ENCODE peak calls at places on chromosomes 1 and 21, in six cellular contexts. One of them, this sample, is unnamed.

GRCh38 chr1:30645807-30646206 is 77.6 kb downstream of the MATN1 start:
- DNase-seq in T follicular helper cell: no peak
- DNase-seq in GM04504: peak; percentile 32
- DNase-seq in IMR-90: peak; percentile 57
- DNase-seq in hippocampal formation: no peak
- DNase-seq in NCI-H1092: no peak
- DNase-seq in this sample: no peak

GRCh38 chr1:227166559-227166958 is 151.7 kb downstream of the CDC42BPA start:
- DNase-seq in T follicular helper cell: no peak
- DNase-seq in GM04504: no peak
- DNase-seq in IMR-90: no peak
- DNase-seq in hippocampal formation: no peak
- DNase-seq in NCI-H1092: no peak
- DNase-seq in this sample: no peak

GRCh38 chr1:205766570-205766969 is 8.7 kb downstream of the RAB29 start:
- DNase-seq in T follicular helper cell: no peak
- DNase-seq in GM04504: no peak
- DNase-seq in IMR-90: no peak
- DNase-seq in hippocampal formation: no peak
- DNase-seq in NCI-H1092: no peak
- DNase-seq in this sample: no peak

GRCh38 chr1:156089704-156090103 is 7.4 kb upstream of the MEX3A start:
- DNase-seq in T follicular helper cell: no peak
- DNase-seq in GM04504: no peak
- DNase-seq in IMR-90: no peak
- DNase-seq in hippocampal formation: no peak
- DNase-seq in NCI-H1092: no peak
- DNase-seq in this sample: no peak

GRCh38 chr1:110474444-110474843 is 23.5 kb downstream of the PROK1 start:
- DNase-seq in T follicular helper cell: no peak
- DNase-seq in GM04504: no peak
- DNase-seq in IMR-90: no peak
- DNase-seq in hippocampal formation: no peak
- DNase-seq in NCI-H1092: no peak
- DNase-seq in this sample: no peak

GRCh38 chr1:36625253-36625958 is 142.7 kb upstream of the CSF3R start:
- DNase-seq in T follicular helper cell: no peak
- DNase-seq in GM04504: no peak
- DNase-seq in IMR-90: no peak
- DNase-seq in hippocampal formation: no peak
- DNase-seq in NCI-H1092: no peak
- DNase-seq in this sample: no peak

GRCh38 chr1:38671221-38671620 is 188.4 kb downstream of the RRAGC start:
- DNase-seq in T follicular helper cell: no peak
- DNase-seq in GM04504: no peak
- DNase-seq in IMR-90: no peak
- DNase-seq in hippocampal formation: no peak
- DNase-seq in NCI-H1092: no peak
- DNase-seq in this sample: peak; percentile 13

GRCh38 chr1:88878731-88879130 is 12.6 kb downstream of the GTF2B start:
- DNase-seq in T follicular helper cell: no peak
- DNase-seq in GM04504: no peak
- DNase-seq in IMR-90: peak; percentile 31
- DNase-seq in hippocampal formation: no peak
- DNase-seq in NCI-H1092: no peak
- DNase-seq in this sample: no peak

GRCh38 chr1:234887026-234887910 is 241.4 kb downstream of the TOMM20 start:
- DNase-seq in T follicular helper cell: no peak
- DNase-seq in GM04504: peak; percentile 50
- DNase-seq in IMR-90: peak; percentile 36
- DNase-seq in hippocampal formation: no peak
- DNase-seq in NCI-H1092: no peak
- DNase-seq in this sample: no peak

GRCh38 chr1:236143104-236143948 is 987 bp downstream of the GPR137B start:
- DNase-seq in T follicular helper cell: no peak
- DNase-seq in GM04504: peak; percentile 42
- DNase-seq in IMR-90: peak; percentile 72
- DNase-seq in hippocampal formation: peak; percentile 27
- DNase-seq in NCI-H1092: no peak
- DNase-seq in this sample: no peak

GRCh38 chr1:241413974-241414373 is 57.0 kb upstream of the RGS7 start:
- DNase-seq in T follicular helper cell: no peak
- DNase-seq in GM04504: no peak
- DNase-seq in IMR-90: no peak
- DNase-seq in hippocampal formation: no peak
- DNase-seq in NCI-H1092: no peak
- DNase-seq in this sample: no peak

GRCh38 chr1:176073524-176074157 is 133.4 kb downstream of the COP1 start:
- DNase-seq in T follicular helper cell: no peak
- DNase-seq in GM04504: peak; percentile 43
- DNase-seq in IMR-90: peak; percentile 72
- DNase-seq in hippocampal formation: peak; percentile 73
- DNase-seq in NCI-H1092: peak; percentile 68
- DNase-seq in this sample: peak; percentile 20

GRCh38 chr1:117059334-117059677 is 820 bp upstream of the TTF2 start:
- DNase-seq in T follicular helper cell: peak; percentile 45
- DNase-seq in GM04504: no peak
- DNase-seq in IMR-90: no peak
- DNase-seq in hippocampal formation: no peak
- DNase-seq in NCI-H1092: peak; percentile 57
- DNase-seq in this sample: peak; percentile 73

GRCh38 chr1:225882008-225882698 is at the start of gene TMEM63A:
- DNase-seq in T follicular helper cell: peak; percentile 84
- DNase-seq in GM04504: peak; percentile 58
- DNase-seq in IMR-90: peak; percentile 76
- DNase-seq in hippocampal formation: peak; percentile 66
- DNase-seq in NCI-H1092: no peak
- DNase-seq in this sample: no peak

GRCh38 chr1:241482761-241483250 is 36.7 kb downstream of the FH start:
- DNase-seq in T follicular helper cell: no peak
- DNase-seq in GM04504: peak; percentile 70
- DNase-seq in IMR-90: peak; percentile 75
- DNase-seq in hippocampal formation: no peak
- DNase-seq in NCI-H1092: no peak
- DNase-seq in this sample: no peak

GRCh38 chr1:5936621-5937372 is 55.4 kb downstream of the NPHP4 start:
- DNase-seq in T follicular helper cell: no peak
- DNase-seq in GM04504: no peak
- DNase-seq in IMR-90: no peak
- DNase-seq in hippocampal formation: no peak
- DNase-seq in NCI-H1092: no peak
- DNase-seq in this sample: no peak

GRCh38 chr1:180577361-180577760 is 18.6 kb downstream of the OVAAL start:
- DNase-seq in T follicular helper cell: no peak
- DNase-seq in GM04504: no peak
- DNase-seq in IMR-90: no peak
- DNase-seq in hippocampal formation: no peak
- DNase-seq in NCI-H1092: no peak
- DNase-seq in this sample: no peak

GRCh38 chr21:28865488-28866186 is 127.0 kb downstream of the LTN1 start:
- DNase-seq in T follicular helper cell: no peak
- DNase-seq in GM04504: no peak
- DNase-seq in IMR-90: no peak
- DNase-seq in hippocampal formation: no peak
- DNase-seq in NCI-H1092: no peak
- DNase-seq in this sample: no peak

GRCh38 chr1:232212248-232212647 is 417.7 kb downstream of the SIPA1L2 start:
- DNase-seq in T follicular helper cell: no peak
- DNase-seq in GM04504: no peak
- DNase-seq in IMR-90: no peak
- DNase-seq in hippocampal formation: no peak
- DNase-seq in NCI-H1092: no peak
- DNase-seq in this sample: no peak

GRCh38 chr1:179754031-179754624 is 11.0 kb downstream of the FAM163A start:
- DNase-seq in T follicular helper cell: no peak
- DNase-seq in GM04504: peak; percentile 35
- DNase-seq in IMR-90: peak; percentile 87
- DNase-seq in hippocampal formation: no peak
- DNase-seq in NCI-H1092: no peak
- DNase-seq in this sample: no peak

GRCh38 chr1:58047265-58047858 is 499.2 kb downstream of the OMA1 start:
- DNase-seq in T follicular helper cell: no peak
- DNase-seq in GM04504: no peak
- DNase-seq in IMR-90: no peak
- DNase-seq in hippocampal formation: no peak
- DNase-seq in NCI-H1092: no peak
- DNase-seq in this sample: peak; percentile 15

GRCh38 chr1:102872526-102872925 is 235.8 kb downstream of the COL11A1 start:
- DNase-seq in T follicular helper cell: no peak
- DNase-seq in GM04504: no peak
- DNase-seq in IMR-90: no peak
- DNase-seq in hippocampal formation: no peak
- DNase-seq in NCI-H1092: no peak
- DNase-seq in this sample: no peak

GRCh38 chr1:199089393-199090122 is 450.7 kb downstream of the PTPRC start:
- DNase-seq in T follicular helper cell: peak; percentile 16
- DNase-seq in GM04504: no peak
- DNase-seq in IMR-90: peak; percentile 15
- DNase-seq in hippocampal formation: no peak
- DNase-seq in NCI-H1092: no peak
- DNase-seq in this sample: no peak

GRCh38 chr1:5651027-5651410 is 341.2 kb downstream of the NPHP4 start:
- DNase-seq in T follicular helper cell: no peak
- DNase-seq in GM04504: no peak
- DNase-seq in IMR-90: no peak
- DNase-seq in hippocampal formation: no peak
- DNase-seq in NCI-H1092: no peak
- DNase-seq in this sample: no peak

GRCh38 chr1:194047921-194048320 is 861.5 kb upstream of the B3GALT2 start:
- DNase-seq in T follicular helper cell: no peak
- DNase-seq in GM04504: no peak
- DNase-seq in IMR-90: no peak
- DNase-seq in hippocampal formation: no peak
- DNase-seq in NCI-H1092: no peak
- DNase-seq in this sample: no peak

GRCh38 chr1:25820247-25821111 is 725 bp downstream of the MTFR1L start:
- DNase-seq in T follicular helper cell: peak; percentile 58
- DNase-seq in GM04504: peak; percentile 40
- DNase-seq in IMR-90: peak; percentile 61
- DNase-seq in hippocampal formation: no peak
- DNase-seq in NCI-H1092: peak; percentile 56
- DNase-seq in this sample: no peak